ENCODE peak calls at places on chromosomes 7 and 10, in ten cellular contexts. H, S, M, B, E, P, Y, R, K and Z are unnamed samples.

GRCh38 chr7:156842740-156843140 is 50.2 kb downstream of the LMBR1 start:
- DNase-seq in Y (no peak), P (no peak), H (no peak), K (no peak), S (peak), M (no peak), B (no peak), E (no peak), R (no peak), Z (no peak)

GRCh38 chr10:96651998-96652431 is 65.2 kb upstream of the TM9SF3 start:
- DNase-seq in M (peak), P (no peak), S (no peak), R (no peak), Y (no peak), H (no peak), K (peak), E (no peak), B (no peak), Z (no peak)

GRCh38 chr7:101580596-101580995 is 48.5 kb downstream of the MYL10 start:
- DNase-seq in H (no peak), M (no peak), Y (peak), E (no peak), K (no peak), B (no peak), R (no peak), P (no peak), S (no peak), Z (no peak)

GRCh38 chr7:128167316-128167691 is 73.8 kb upstream of the LEP start:
- DNase-seq in E (peak), R (peak), K (no peak), M (no peak), B (peak), Y (peak), S (peak), H (peak), P (peak), Z (peak)

GRCh38 chr10:3535001-3535400 is 250.0 kb downstream of the KLF6 start:
- DNase-seq in H (no peak), B (no peak), S (no peak), M (no peak), P (no peak), E (no peak), K (no peak), Y (peak), R (no peak), Z (no peak)

GRCh38 chr10:35875281-35875680 is 233.2 kb upstream of the FZD8 start:
- DNase-seq in H (peak), P (peak), Y (no peak), E (peak), K (no peak), S (peak), B (peak), R (peak), M (no peak), Z (peak)

GRCh38 chr7:51219261-51219988 is 97.2 kb downstream of the COBL start:
- DNase-seq in B (no peak), Y (no peak), M (no peak), H (no peak), E (no peak), K (no peak), R (no peak), S (no peak), P (no peak), Z (no peak)

GRCh38 chr7:131787101-131787500 is 230.7 kb upstream of the PODXL start:
- DNase-seq in B (no peak), Y (no peak), S (no peak), K (no peak), R (no peak), M (no peak), E (no peak), H (no peak), P (no peak), Z (no peak)

GRCh38 chr7:92634125-92634710 is 44.0 kb upstream of the FAM133B start:
- DNase-seq in S (no peak), M (peak), H (no peak), Y (no peak), B (no peak), R (no peak), K (no peak), P (peak), E (no peak), Z (no peak)

GRCh38 chr7:141094336-141095070 is 20.6 kb downstream of the TMEM178B start:
- DNase-seq in K (no peak), R (no peak), Y (no peak), E (no peak), S (no peak), B (no peak), H (no peak), P (no peak), M (no peak), Z (no peak)

GRCh38 chr10:71996598-71997371 is 32.6 kb downstream of the CHST3 start:
- DNase-seq in Y (no peak), P (no peak), B (no peak), S (no peak), H (no peak), E (no peak), R (no peak), M (no peak), K (no peak), Z (no peak)

GRCh38 chr7:46192191-46192590 is 271.1 kb upstream of the IGFBP3 start:
- DNase-seq in R (no peak), B (no peak), P (peak), S (no peak), M (no peak), E (no peak), H (no peak), K (no peak), Y (no peak), Z (no peak)

GRCh38 chr10:127227663-127228062 is 31.3 kb upstream of the INSYN2A start:
- DNase-seq in E (no peak), R (no peak), B (no peak), H (no peak), K (no peak), Y (no peak), P (no peak), M (no peak), S (no peak), Z (no peak)

GRCh38 chr10:50310560-50311174 is 59.4 kb upstream of the ASAH2 start:
- DNase-seq in P (no peak), M (peak), E (no peak), H (no peak), S (peak), R (no peak), K (no peak), Y (no peak), B (peak), Z (no peak)

GRCh38 chr7:98472391-98473002 is 71.6 kb upstream of the BAIAP2L1 start:
- DNase-seq in R (no peak), S (no peak), M (no peak), H (no peak), E (no peak), B (peak), Y (no peak), P (no peak), K (no peak), Z (no peak)

GRCh38 chr7:98469088-98469487 is 68.2 kb upstream of the BAIAP2L1 start:
- DNase-seq in H (no peak), K (no peak), M (no peak), B (no peak), P (no peak), S (no peak), Y (no peak), E (no peak), R (no peak), Z (no peak)

GRCh38 chr7:98474558-98474957 is 73.7 kb upstream of the BAIAP2L1 start:
- DNase-seq in R (peak), P (no peak), H (no peak), Y (no peak), B (no peak), S (no peak), M (no peak), K (no peak), E (peak), Z (no peak)

GRCh38 chr7:98467570-98468312 is 66.9 kb upstream of the BAIAP2L1 start:
- DNase-seq in Y (no peak), M (no peak), B (no peak), K (no peak), E (no peak), R (no peak), H (no peak), S (no peak), P (no peak), Z (no peak)

GRCh38 chr7:98470131-98470985 is 69.5 kb upstream of the BAIAP2L1 start:
- DNase-seq in K (peak), B (peak), M (peak), H (no peak), S (peak), R (peak), E (peak), Y (no peak), P (no peak), Z (no peak)
- H3K4me3 ChIP-seq in K (no peak), B (peak), M (no peak), H (no peak), S (no peak), R (no peak), E (no peak), Y (peak), P (no peak), Z (no peak)

GRCh38 chr7:76409537-76409936 is at the start of gene SSC4D:
- DNase-seq in B (peak), M (no peak), S (peak), Y (no peak), H (no peak), R (no peak), K (no peak), P (no peak), E (no peak), Z (no peak)
- H3K4me3 ChIP-seq in B (no peak), M (no peak), S (no peak), Y (no peak), H (no peak), R (no peak), K (no peak), P (no peak), E (no peak), Z (no peak)

DNA sequence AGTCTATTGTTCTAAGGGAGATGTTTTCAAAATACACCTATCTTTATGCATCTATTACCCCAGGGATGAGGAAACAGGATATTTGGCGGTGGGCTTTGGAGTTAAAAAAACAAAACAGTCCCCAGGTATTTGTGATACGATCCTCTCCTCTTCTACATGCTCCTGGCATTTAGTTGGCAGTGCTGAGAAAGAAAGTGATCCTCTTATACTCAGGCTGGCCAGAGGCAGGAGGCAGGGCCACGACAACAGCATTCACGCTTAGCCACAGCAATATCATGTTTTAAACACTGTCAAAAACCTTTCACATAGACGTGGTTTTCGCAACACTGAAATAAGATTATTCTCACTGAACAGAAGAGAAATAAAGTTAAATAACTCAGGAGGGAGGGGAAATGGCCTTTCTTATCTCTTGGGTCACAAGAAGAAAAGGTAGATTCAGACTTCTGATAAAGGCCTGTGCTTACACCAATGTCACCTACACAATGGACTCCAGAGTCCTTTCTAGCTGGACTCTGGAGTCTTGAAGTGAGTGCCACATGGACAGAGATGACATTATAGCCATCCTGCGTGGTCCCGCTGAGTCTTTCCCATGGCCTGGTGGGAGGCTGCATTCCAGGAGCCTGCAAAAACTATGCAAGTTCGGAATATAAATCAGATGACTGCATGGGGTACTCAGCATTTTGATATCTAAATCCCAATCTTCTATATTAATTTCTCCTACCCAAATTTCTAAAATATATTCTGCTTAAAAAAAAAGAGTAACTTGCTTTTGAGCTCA is 88.7 kb downstream of the PIP4K2A start:
- DNase-seq in K (no peak), M (no peak), H (no peak), Y (no peak), P (peak), B (no peak), S (peak), E (no peak), R (no peak), Z (no peak)
- H3K4me3 ChIP-seq in K (no peak), M (no peak), H (no peak), Y (no peak), P (no peak), B (no peak), S (no peak), E (no peak), R (no peak), Z (no peak)

DNA sequence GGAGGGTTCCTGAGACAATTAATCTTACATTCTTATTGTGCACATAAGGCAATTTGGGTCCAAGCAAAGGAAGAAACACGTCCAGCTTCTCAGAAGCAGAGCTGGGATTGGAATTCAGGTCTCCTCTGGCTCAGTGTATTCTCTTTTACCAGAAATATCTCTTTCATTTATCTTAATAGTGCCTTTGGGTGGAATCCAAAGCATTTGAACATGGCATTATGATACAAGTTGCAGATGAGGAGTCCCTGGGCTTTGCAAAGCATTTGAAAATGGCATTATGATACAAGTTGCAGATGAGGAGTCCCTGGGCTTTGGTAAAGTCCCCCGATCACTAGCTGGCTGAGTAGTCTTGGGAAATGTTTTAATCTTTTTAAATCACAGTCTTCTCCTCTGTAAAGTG is 30.0 kb upstream of the PTN start:
- DNase-seq in S (no peak), M (no peak), R (no peak), K (no peak), B (no peak), E (no peak), H (no peak), P (peak), Y (no peak), Z (no peak)
- H3K4me3 ChIP-seq in S (no peak), M (no peak), R (no peak), K (no peak), B (no peak), E (no peak), H (no peak), P (no peak), Y (no peak), Z (no peak)